ENCODE peak calls at places on chromosomes 11 and 22, in ten cellular contexts. T is Peyer's patch, B is IMR-90, S is heart left ventricle, V is adrenal gland, E is tibial nerve, H is A549, K is HCT116, I is vagina, X is sigmoid colon. A is an unnamed sample.

GRCh38 chr11:36475192-36475591 is 34.9 kb downstream of the TRAF6 start:
- DNase-seq in X (no peak), V (no peak), E (no peak), I (no peak), S (no peak), T (no peak), H (no peak), K (no peak), B (peak; percentile 44), A (no peak)

GRCh38 chr11:8477151-8477550 is 116.9 kb downstream of the STK33 start:
- DNase-seq in I (no peak), V (no peak), E (no peak), X (no peak), B (no peak), K (no peak), T (no peak), S (no peak), H (no peak), A (no peak)

GRCh38 chr11:116044520-116044919 is 540.3 kb upstream of the CADM1 start:
- DNase-seq in I (no peak), T (no peak), X (no peak), E (no peak), K (no peak), V (no peak), H (no peak), S (no peak), B (no peak), A (no peak)

GRCh38 chr11:69111578-69112247 is 44.0 kb upstream of the SMIM38 start:
- DNase-seq in E (no peak), B (no peak), I (no peak), X (no peak), K (no peak), H (no peak), V (no peak), S (no peak), T (no peak), A (no peak)

GRCh38 chr11:100445231-100445735 is 241.8 kb upstream of the ARHGAP42 start:
- DNase-seq in E (no peak), X (no peak), H (no peak), V (no peak), S (no peak), T (no peak), B (no peak), K (no peak), I (no peak), A (no peak)

GRCh38 chr11:94583213-94583884 is 16.2 kb downstream of the PIWIL4 start:
- DNase-seq in S (no peak), E (no peak), B (no peak), I (no peak), H (no peak), X (no peak), T (no peak), K (no peak), V (no peak), A (no peak)

GRCh38 chr11:91585035-91585801 is 639.4 kb upstream of the FAT3 start:
- DNase-seq in X (no peak), S (no peak), H (no peak), E (no peak), V (no peak), K (no peak), I (no peak), B (no peak), T (no peak), A (no peak)

GRCh38 chr22:42462016-42462415 is 29.8 kb upstream of the NFAM1 start:
- DNase-seq in E (no peak), V (no peak), H (no peak), X (no peak), I (no peak), T (no peak), B (no peak), K (no peak), S (no peak), A (no peak)

GRCh38 chr11:102614485-102614884 is 10.6 kb downstream of the MMP20 start:
- DNase-seq in B (no peak), E (no peak), S (no peak), V (no peak), K (no peak), T (no peak), H (no peak), X (no peak), I (no peak), A (no peak)

GRCh38 chr11:42974510-42974909 is 337.3 kb upstream of the API5 start:
- DNase-seq in E (no peak), X (no peak), B (no peak), H (no peak), V (no peak), T (no peak), I (no peak), K (no peak), S (no peak), A (no peak)

GRCh38 chr11:60711316-60711715 is 11.9 kb downstream of the MS4A8 start:
- DNase-seq in K (no peak), H (no peak), X (no peak), T (no peak), S (no peak), E (no peak), B (no peak), V (no peak), I (no peak), A (no peak)

GRCh38 chr11:102794382-102794781 is 3.6 kb downstream of the MMP1 start:
- DNase-seq in T (no peak), E (no peak), I (no peak), X (no peak), H (peak; percentile 21), V (no peak), K (peak; percentile 59), B (peak; percentile 50), S (no peak), A (no peak)

GRCh38 chr11:65366340-65366773 is 11.8 kb downstream of the TIGD3 start:
- DNase-seq in T (no peak), K (peak; percentile 67), X (no peak), H (peak; percentile 90), B (peak; percentile 86), S (no peak), E (no peak), V (peak; percentile 70), I (no peak), A (no peak)

GRCh38 chr11:114260077-114260476 is 36.1 kb upstream of the NNMT start:
- DNase-seq in S (no peak), V (no peak), I (no peak), T (no peak), K (no peak), E (no peak), X (no peak), B (no peak), H (no peak), A (no peak)
- H3K27ac ChIP-seq in S (peak overlapping the region; percentile 85), V (peak overlapping the region; percentile 49), I (peak overlapping the region; percentile 86), T (peak overlapping the region; percentile 32), K (no peak overlapping the region), E (no peak overlapping the region), X (peak overlapping the region; percentile 77), B (no peak overlapping the region), H (no peak overlapping the region), A (no peak overlapping the region)

DNA sequence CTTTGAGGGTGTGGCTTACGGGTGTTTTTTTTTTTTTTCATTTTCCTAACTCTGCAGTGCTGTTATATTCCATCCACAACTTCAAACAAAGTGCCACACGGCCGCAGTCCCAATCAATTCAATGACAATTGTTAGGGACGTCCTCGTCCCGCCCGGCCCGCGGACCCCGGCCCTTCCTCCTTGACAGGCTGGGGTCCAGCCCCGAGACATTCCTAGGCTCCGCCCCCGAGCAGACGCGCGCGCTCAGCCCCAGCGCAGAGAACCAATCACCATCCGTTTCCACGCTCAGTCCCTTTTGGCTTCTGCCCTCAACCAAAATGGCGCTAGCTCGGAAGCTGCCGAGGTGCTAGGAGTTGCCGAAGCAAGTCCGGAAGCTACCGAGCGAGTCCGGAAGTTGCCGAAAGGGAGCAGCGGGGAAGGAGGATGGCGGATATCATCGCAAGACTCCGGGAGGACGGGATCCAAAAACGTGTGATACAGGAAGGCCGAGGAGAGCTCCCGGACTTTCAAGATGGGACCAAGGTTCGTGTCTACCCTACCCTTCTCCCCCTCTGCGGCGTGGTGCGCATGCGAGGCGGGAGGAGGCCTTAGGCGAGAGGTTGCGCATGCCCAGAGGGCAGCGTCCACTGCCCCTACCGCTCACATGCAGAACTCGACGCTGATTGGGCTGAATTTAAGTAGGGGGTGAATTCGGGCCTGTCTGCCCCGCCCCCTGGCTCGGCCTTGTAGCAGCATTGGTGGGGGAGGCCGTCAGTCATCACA is at the start of gene AIP:
- DNase-seq in S (peak; percentile 97), X (peak; percentile 99), T (peak; percentile 97), B (peak; percentile 97), H (peak; percentile 99), E (peak; percentile 95), I (no peak), K (peak; percentile 96), V (peak; percentile 98), A (peak; percentile 86)
- TF ChIP-seq POLR2A in S (peak; percentile 64), X (peak; percentile 56), T (peak; percentile 80), B (peak; percentile 77), H (peak; percentile 33), E (peak; percentile 75), I (no peak), K (no peak), V (peak; percentile 40), A (no peak)

DNA sequence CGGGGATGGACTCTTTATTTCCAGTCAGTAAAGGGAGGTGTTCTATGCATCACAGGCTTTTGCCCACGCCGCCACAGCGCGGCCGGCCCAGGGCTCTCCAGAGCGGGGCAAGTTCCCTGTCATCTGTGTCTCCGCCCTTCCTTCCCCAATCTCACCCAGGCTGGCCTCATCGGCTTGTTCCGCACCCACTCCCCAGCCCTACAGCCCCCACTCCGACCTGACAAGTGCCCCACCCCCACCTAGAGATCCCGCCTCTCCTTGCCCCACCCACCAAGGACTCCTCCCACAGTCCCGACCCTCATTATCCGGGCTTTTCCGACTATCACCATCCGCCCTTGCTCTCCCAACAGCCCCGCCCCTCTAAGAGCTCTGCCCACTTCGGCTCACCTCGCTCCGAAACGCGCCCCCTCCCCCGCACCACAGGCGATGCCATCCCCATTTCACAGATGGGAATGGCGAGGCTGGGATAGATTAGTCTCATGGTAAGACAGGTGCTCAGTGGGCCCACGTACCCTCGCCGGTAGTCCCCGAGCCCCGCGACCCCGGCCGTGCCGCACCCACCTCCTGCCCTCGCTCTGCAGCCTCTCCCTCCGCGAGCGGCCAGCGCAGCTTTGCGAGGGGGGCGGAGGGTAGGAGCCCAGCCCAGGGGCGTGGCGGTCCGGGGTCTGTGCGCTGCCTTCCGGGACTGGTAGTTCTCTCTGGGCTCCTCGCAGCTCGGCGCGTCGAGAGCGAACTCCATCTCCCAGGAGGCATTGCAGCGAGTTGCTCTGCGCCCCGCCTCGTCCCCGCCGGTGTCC is at the start of gene KCTD21:
- DNase-seq in I (no peak), H (peak; percentile 97), T (peak; percentile 97), K (peak; percentile 90), S (peak; percentile 99), X (peak; percentile 98), B (peak; percentile 96), E (peak; percentile 94), V (peak; percentile 98), A (peak; percentile 82)
- H3K4me3 ChIP-seq in I (peak within 1 kb of the TSS; percentile 70), H (peak within 1 kb of the TSS; percentile 84), T (peak within 1 kb of the TSS; percentile 97), K (peak within 1 kb of the TSS; percentile 66), S (peak within 1 kb of the TSS; percentile 94), X (peak within 1 kb of the TSS; percentile 97), B (peak within 1 kb of the TSS; percentile 94), E (peak within 1 kb of the TSS; percentile 95), V (peak within 1 kb of the TSS; percentile 87), A (peak within 1 kb of the TSS; percentile 66)

GRCh38 chr11:23257556-23257955 is 397.3 kb upstream of the CCDC179 start:
- DNase-seq in V (no peak), H (no peak), X (no peak), E (no peak), I (no peak), K (no peak), T (no peak), B (no peak), S (no peak), A (no peak)

DNA sequence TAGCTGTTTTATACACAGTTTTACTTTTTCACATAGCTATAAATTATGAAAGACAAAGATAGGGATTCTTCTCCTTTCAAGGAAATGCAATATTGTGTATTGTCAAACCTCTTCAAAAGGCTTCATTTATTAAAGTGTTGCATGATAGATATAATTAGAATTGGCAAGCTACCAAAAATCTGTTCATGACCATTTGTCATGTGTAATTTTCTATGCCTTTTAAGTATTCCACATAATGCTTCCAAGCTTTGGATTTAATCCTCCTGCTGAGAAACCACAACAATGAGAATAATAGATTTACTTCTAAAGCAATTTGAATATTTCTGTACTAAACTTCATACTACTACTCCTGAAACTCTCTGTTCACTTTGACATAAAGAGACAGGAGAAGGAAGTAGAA is 403.2 kb upstream of the CCDC179 start:
- DNase-seq in H (no peak), S (no peak), X (no peak), T (no peak), K (no peak), I (no peak), B (no peak), V (no peak), E (no peak), A (no peak)
- H3K27ac ChIP-seq in H (no peak overlapping the region), S (no peak overlapping the region), X (no peak overlapping the region), T (no peak overlapping the region), K (no peak overlapping the region), I (no peak overlapping the region), B (no peak overlapping the region), V (no peak overlapping the region), E (no peak overlapping the region), A (no peak overlapping the region)

A was measured in esophagus squamous epithelium.